ENCODE peak calls at places on chromosome 4, in four cellular contexts. N, E, K and Q are unnamed samples.

GRCh38 chr4:110196206-110196870 is 2.1 kb downstream of the ELOVL6 start:
- DNase-seq in K (peak; percentile 90), N (peak; percentile 32), E (peak; percentile 78), Q (no peak)

GRCh38 chr4:8153441-8153840 is 5.2 kb downstream of the ABLIM2 start:
- DNase-seq in E (no peak), K (no peak), N (no peak), Q (no peak)

GRCh38 chr4:6318206-6318605 is 48.6 kb downstream of the WFS1 start:
- DNase-seq in K (no peak), N (no peak), E (no peak), Q (no peak)

GRCh38 chr4:155855897-155856296 is 10.2 kb downstream of the ASIC5 start:
- DNase-seq in K (no peak), E (no peak), N (no peak), Q (no peak)

GRCh38 chr4:76950846-76951321 is 1.3 kb downstream of the SEPTIN11 start:
- DNase-seq in E (peak; percentile 53), N (peak; percentile 52), K (no peak), Q (no peak)

GRCh38 chr4:110287130-110287529 is 88.7 kb upstream of the ELOVL6 start:
- DNase-seq in N (peak; percentile 81), K (no peak), E (no peak), Q (no peak)

GRCh38 chr4:87130985-87131753 is 89.2 kb downstream of the KLHL8 start:
- DNase-seq in E (no peak), K (no peak), N (no peak), Q (no peak)

GRCh38 chr4:76153356-76153755 is 5.2 kb upstream of the NUP54 start:
- DNase-seq in N (no peak), K (no peak), E (no peak), Q (no peak)

GRCh38 chr4:52407545-52407944 is 251.6 kb downstream of the USP46 start:
- DNase-seq in K (peak; percentile 69), E (no peak), N (no peak), Q (no peak)

GRCh38 chr4:164550989-164551712 is 202.8 kb upstream of the SMIM31 start:
- DNase-seq in E (no peak), N (no peak), K (no peak), Q (no peak)

GRCh38 chr4:8122746-8123145 is 35.9 kb downstream of the ABLIM2 start:
- DNase-seq in K (no peak), E (no peak), N (no peak), Q (no peak)

GRCh38 chr4:188015025-188015778 is 19.6 kb downstream of the ZFP42 start:
- DNase-seq in N (no peak), E (no peak), K (peak; percentile 80), Q (no peak)

GRCh38 chr4:83128235-83128929 is 13.9 kb upstream of the PLAC8 start:
- DNase-seq in N (peak; percentile 90), E (no peak), K (no peak), Q (no peak)

GRCh38 chr4:133145758-133146157 is 3.3 kb upstream of the PCDH10 start:
- DNase-seq in E (no peak), K (no peak), N (no peak), Q (no peak)

GRCh38 chr4:42397256-42397634 is at the start of gene SHISA3:
- DNase-seq in N (no peak), E (peak; percentile 25), K (peak; percentile 86), Q (no peak)

GRCh38 chr4:139227729-139228404 is 50.8 kb upstream of the ELF2 start:
- DNase-seq in N (no peak), K (no peak), E (no peak), Q (no peak)

GRCh38 chr4:40305329-40306193 is 29.6 kb upstream of the CHRNA9 start:
- DNase-seq in K (no peak), N (no peak), E (no peak), Q (no peak)
- TF ChIP-seq CTCF in K (no peak), N (no peak), E (no peak), Q (no peak)

GRCh38 chr4:147479817-147480216 is 1.1 kb upstream of the EDNRA start:
- DNase-seq in K (no peak), E (no peak), N (peak; percentile 47), Q (peak; percentile 57)
- H3K36me3 ChIP-seq in K (peaks cover 7% of the 10 kb centered on the region), E (no peaks in the 10 kb centered on the region), N (peaks cover 1% of the 10 kb centered on the region), Q (no peaks in the 10 kb centered on the region)

GRCh38 chr4:104907074-104907649 is 239.5 kb upstream of the TET2 start:
- DNase-seq in E (no peak), N (no peak), K (no peak), Q (no peak)
- TF ChIP-seq CTCF in E (no peak), N (no peak), K (no peak), Q (no peak)

GRCh38 chr4:186707574-186707973 is 16.1 kb downstream of the FAT1 start:
- DNase-seq in E (no peak), N (no peak), K (no peak), Q (no peak)
- H3K36me3 ChIP-seq in E (no peaks in the 10 kb centered on the region), N (peaks cover 54% of the 10 kb centered on the region), K (peaks cover 46% of the 10 kb centered on the region), Q (peaks cover 8% of the 10 kb centered on the region)

DNA sequence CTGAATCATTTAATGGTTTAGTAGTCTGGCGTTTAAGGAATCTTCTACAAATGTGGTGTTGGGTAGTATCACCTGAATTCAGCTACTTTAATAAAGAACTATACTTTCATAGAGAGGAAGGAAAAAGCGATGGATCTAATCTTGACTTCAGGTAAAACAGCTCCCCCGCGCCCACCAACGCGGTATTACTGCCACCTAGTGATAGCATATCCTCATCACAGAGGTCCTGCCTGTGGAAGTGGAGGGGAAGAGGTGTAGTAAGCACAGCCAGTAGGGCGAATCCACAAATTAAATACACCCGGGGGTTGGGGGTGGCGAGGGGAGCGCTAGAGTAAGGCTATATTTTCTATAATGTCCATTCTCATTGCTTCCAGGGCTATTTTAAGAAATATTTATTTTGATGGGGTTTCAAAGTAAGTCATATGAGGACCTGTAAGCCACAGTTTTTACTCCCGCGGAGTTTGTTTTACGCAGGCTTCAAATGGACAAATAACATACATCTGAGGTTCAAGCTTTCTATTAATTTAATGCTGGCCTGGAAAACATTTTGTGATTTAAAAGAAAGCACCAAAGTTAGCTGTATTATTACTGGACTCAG is 8.3 kb upstream of the DAPP1 start:
- DNase-seq in N (peak; percentile 21), K (peak; percentile 93), E (peak; percentile 69), Q (no peak)
- TF ChIP-seq CTCF in N (peak; percentile 59), K (peak; percentile 95), E (peak; percentile 63), Q (peak; percentile 57)

DNA sequence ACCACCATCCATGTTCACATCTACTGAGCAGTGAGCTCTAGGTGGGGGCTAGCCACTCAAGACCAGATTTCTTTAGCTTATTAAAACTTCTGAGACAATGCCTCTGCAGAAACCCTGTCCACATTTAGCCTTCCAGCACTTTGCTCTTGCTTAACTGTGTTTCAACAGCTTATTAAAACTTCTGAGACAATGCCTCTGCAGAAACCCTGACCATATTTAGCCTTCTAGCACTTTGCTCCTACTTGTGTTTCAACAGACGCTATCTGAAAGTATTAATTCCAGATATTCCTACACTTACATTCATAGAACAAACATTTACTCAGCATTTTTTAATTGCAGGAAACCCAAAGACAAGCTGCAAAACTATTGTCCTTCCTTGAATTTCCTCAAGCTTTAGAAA is 91.9 kb downstream of the SEL1L3 start:
- DNase-seq in E (no peak), N (no peak), K (no peak), Q (no peak)
- H3K36me3 ChIP-seq in E (no peaks in the 10 kb centered on the region), N (no peaks in the 10 kb centered on the region), K (no peaks in the 10 kb centered on the region), Q (no peaks in the 10 kb centered on the region)

DNA sequence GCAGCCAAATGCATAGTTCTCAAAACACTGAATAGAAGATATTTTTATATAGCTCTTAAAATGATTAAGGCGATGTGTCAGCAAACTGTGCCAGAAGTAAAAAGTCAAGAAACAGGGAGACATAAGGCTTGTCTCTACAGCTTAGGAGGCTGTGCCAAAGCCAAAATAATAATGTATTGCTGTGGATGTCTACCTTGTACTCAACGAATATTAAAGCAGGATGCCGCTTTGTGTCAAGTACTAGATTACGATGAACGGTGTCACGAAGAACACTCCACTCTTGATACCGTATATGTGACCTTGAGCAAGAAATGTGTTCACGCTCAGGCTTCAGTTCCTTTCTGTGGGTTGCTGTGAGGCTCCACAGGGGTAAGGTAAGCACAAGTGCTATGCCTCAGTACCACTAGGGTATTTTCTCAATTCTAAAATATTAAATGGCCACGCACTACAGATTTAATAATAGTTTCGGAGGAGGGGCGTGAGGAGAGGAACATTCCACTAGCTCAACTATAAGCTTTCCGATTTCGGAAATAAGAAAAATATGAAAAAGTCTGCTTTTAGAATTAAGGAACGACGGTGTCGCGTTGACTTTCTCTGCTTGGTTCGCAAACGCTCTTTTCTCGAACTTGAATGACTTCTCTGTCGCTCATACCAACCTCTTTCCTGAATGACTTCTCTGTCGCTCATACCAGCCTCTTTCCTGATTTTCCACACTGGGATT is 679 bp upstream of the SCOC start:
- DNase-seq in N (peak; percentile 13), E (no peak), K (peak; percentile 49), Q (no peak)
- TF ChIP-seq CTCF in N (no peak), E (no peak), K (peak; percentile 55), Q (peak; percentile 51)

GRCh38 chr4:2702361-2702760 is 53.8 kb downstream of the TNIP2 start:
- DNase-seq in E (no peak), K (no peak), N (no peak), Q (no peak)
- H3K36me3 ChIP-seq in E (peaks cover 17% of the 10 kb centered on the region), K (peaks cover 82% of the 10 kb centered on the region), N (peaks cover 58% of the 10 kb centered on the region), Q (peaks cover 62% of the 10 kb centered on the region)